ENCODE peak calls at places on chromosome 22, in five cellular contexts. F is left lung; O is activated naive CD4-positive, alpha-beta T cell treated with anti-CD3 and anti-CD28 coated beads, Interleukin-2, amount 10 ng/mL, durations not matched to agents 7 days and 5 days; N is chondrocyte; C is astrocyte of the spinal cord. J is an unnamed sample.

GRCh38 chr22:38187413-38188212 is 6.0 kb upstream of the PLA2G6 start:
- DNase-seq in F (no peak), O (no peak), N (no peak), C (no peak), J (peak; percentile 78)

GRCh38 chr22:42101186-42101585 is 10.6 kb upstream of the NDUFA6 start:
- DNase-seq in F (no peak), O (no peak), N (no peak), C (no peak), J (no peak)

GRCh38 chr22:30252411-30253204 is 6.0 kb upstream of the LIF start:
- DNase-seq in F (no peak), O (no peak), N (no peak), C (no peak), J (no peak)

GRCh38 chr22:38414009-38414395 is 41.0 kb downstream of the KCNJ4 start:
- DNase-seq in F (peak; percentile 12), O (no peak), N (no peak), C (no peak), J (no peak)

GRCh38 chr22:29633514-29634312 is 30.3 kb downstream of the NF2 start:
- DNase-seq in F (no peak), O (no peak), N (no peak), C (peak; percentile 77), J (no peak)

GRCh38 chr22:40392618-40393017 is 22.2 kb downstream of the SGSM3 start:
- DNase-seq in F (no peak), O (no peak), N (no peak), C (no peak), J (no peak)

GRCh38 chr22:17706451-17706900 is 67.8 kb downstream of the BID start:
- DNase-seq in F (peak; percentile 48), O (peak; percentile 56), N (no peak), C (peak; percentile 94), J (peak; percentile 88)

GRCh38 chr22:24834845-24835570 is 29.0 kb downstream of the SGSM1 start:
- DNase-seq in F (no peak), O (no peak), N (no peak), C (no peak), J (peak; percentile 79)

GRCh38 chr22:44758354-44758969 is 6.1 kb downstream of the ARHGAP8 start:
- DNase-seq in F (no peak), O (no peak), N (peak; percentile 41), C (peak; percentile 52), J (peak; percentile 48)

GRCh38 chr22:37492428-37493344 is 6.5 kb upstream of the MFNG start:
- DNase-seq in F (peak; percentile 47), O (peak; percentile 79), N (no peak), C (peak; percentile 52), J (peak; percentile 12)

GRCh38 chr22:32858121-32858703 is 56.7 kb downstream of the TIMP3 start:
- DNase-seq in F (peak; percentile 69), O (no peak), N (no peak), C (no peak), J (peak; percentile 57)

GRCh38 chr22:42074153-42074750 is at the start of gene PHETA2:
- DNase-seq in F (peak; percentile 61), O (peak; percentile 75), N (no peak), C (peak; percentile 42), J (peak; percentile 64)

GRCh38 chr22:46085831-46086576 is 64.3 kb upstream of the PPARA start:
- DNase-seq in F (peak; percentile 82), O (no peak), N (peak; percentile 86), C (no peak), J (no peak)

GRCh38 chr22:44225091-44225689 is 44.5 kb downstream of the PARVG start:
- DNase-seq in F (no peak), O (no peak), N (no peak), C (no peak), J (no peak)

GRCh38 chr22:30219049-30219448 is 27.5 kb downstream of the LIF start:
- DNase-seq in F (no peak), O (no peak), N (no peak), C (no peak), J (no peak)

GRCh38 chr22:24592846-24593809 is at the start of gene LRRC75B:
- DNase-seq in F (peak; percentile 90), O (peak; percentile 59), N (no peak), C (peak; percentile 85), J (peak; percentile 69)

GRCh38 chr22:38417252-38418060 is 37.5 kb downstream of the KCNJ4 start:
- DNase-seq in F (peak; percentile 17), O (no peak), N (peak; percentile 84), C (no peak), J (no peak)

GRCh38 chr22:29617922-29618629 is 14.6 kb downstream of the NF2 start:
- DNase-seq in F (no peak), O (no peak), N (no peak), C (peak; percentile 43), J (peak; percentile 57)

GRCh38 chr22:46008836-46009596 is 32.1 kb upstream of the WNT7B start:
- DNase-seq in F (peak; percentile 27), O (no peak), N (peak; percentile 58), C (no peak), J (no peak)

GRCh38 chr22:20396639-20397038 is 2.7 kb downstream of the ZNF74 start:
- DNase-seq in F (no peak), O (no peak), N (no peak), C (peak; percentile 19), J (no peak)

GRCh38 chr22:41343717-41344116 is 38.0 kb upstream of the TEF start:
- DNase-seq in F (no peak), O (no peak), N (no peak), C (no peak), J (no peak)

GRCh38 chr22:40401532-40401931 is 31.1 kb downstream of the SGSM3 start:
- DNase-seq in F (no peak), O (peak; percentile 58), N (no peak), C (no peak), J (no peak)

GRCh38 chr22:50481440-50482106 is at the start of gene ADM2:
- DNase-seq in F (no peak), O (peak; percentile 83), N (no peak), C (no peak), J (peak; percentile 48)

GRCh38 chr22:39763276-39763675 is 130.3 kb downstream of the ENTHD1 start:
- DNase-seq in F (no peak), O (no peak), N (no peak), C (no peak), J (no peak)

GRCh38 chr22:45317551-45318167 is 7.9 kb downstream of the FAM118A start:
- DNase-seq in F (no peak), O (peak; percentile 56), N (no peak), C (peak; percentile 61), J (peak; percentile 14)

GRCh38 chr22:23086787-23087186 is 16.5 kb downstream of the GNAZ start:
- DNase-seq in F (no peak), O (no peak), N (no peak), C (no peak), J (no peak)

GRCh38 chr22:49827307-49827852 is 293 bp downstream of the BRD1 start:
- DNase-seq in F (no peak), O (peak; percentile 36), N (no peak), C (no peak), J (peak; percentile 57)

GRCh38 chr22:44363214-44363979 is 50.6 kb upstream of the SHISAL1 start:
- DNase-seq in F (peak; percentile 88), O (no peak), N (peak; percentile 97), C (peak; percentile 95), J (peak; percentile 89)

GRCh38 chr22:35697142-35697541 is 20.5 kb upstream of the APOL5 start:
- DNase-seq in F (no peak), O (peak; percentile 70), N (no peak), C (no peak), J (no peak)

GRCh38 chr22:23377767-23378166 is 197.5 kb downstream of the BCR start:
- DNase-seq in F (no peak), O (no peak), N (no peak), C (no peak), J (no peak)

GRCh38 chr22:17980013-17980510 is 44.3 kb downstream of the MICAL3 start:
- DNase-seq in F (no peak), O (no peak), N (no peak), C (no peak), J (no peak)

J was measured in DMS53.